ENCODE peak calls at places on chromosomes 7 and 10, in four cellular contexts. One of them, this sample, is unnamed.
A peak's percentile ranks its signal among the peaks of the same experiment; 100 is the strongest.

GRCh38 chr7:20240080-20240926 is 23.1 kb upstream of the MACC1 start:
- DNase-seq in endothelial cell of umbilical vein: no peak
- DNase-seq in brain microvascular endothelial cell: no peak
- DNase-seq in CD4-positive, alpha-beta T cell: no peak
- DNase-seq in this sample: no peak

GRCh38 chr7:113013761-113014449 is 72.7 kb downstream of the GPR85 start:
- DNase-seq in endothelial cell of umbilical vein: no peak
- DNase-seq in CD4-positive, alpha-beta T cell: no peak
- DNase-seq in brain microvascular endothelial cell: no peak
- DNase-seq in this sample: no peak

GRCh38 chr7:150990416-150991186 is at the start of gene NOS3:
- DNase-seq in endothelial cell of umbilical vein: no peak
- DNase-seq in CD4-positive, alpha-beta T cell: no peak
- DNase-seq in brain microvascular endothelial cell: no peak
- DNase-seq in this sample: no peak

GRCh38 chr7:41404375-41405074 is 298.4 kb downstream of the INHBA start:
- DNase-seq in endothelial cell of umbilical vein: no peak
- DNase-seq in CD4-positive, alpha-beta T cell: no peak
- DNase-seq in brain microvascular endothelial cell: no peak
- DNase-seq in this sample: no peak

GRCh38 chr7:129689995-129690581 is 78.6 kb downstream of the NRF1 start:
- DNase-seq in endothelial cell of umbilical vein: no peak
- DNase-seq in brain microvascular endothelial cell: no peak
- DNase-seq in CD4-positive, alpha-beta T cell: no peak
- DNase-seq in this sample: no peak

GRCh38 chr10:88095291-88095721 is 231.9 kb downstream of the PTEN start:
- DNase-seq in endothelial cell of umbilical vein: no peak
- DNase-seq in brain microvascular endothelial cell: peak; percentile 12
- DNase-seq in CD4-positive, alpha-beta T cell: no peak
- DNase-seq in this sample: no peak

GRCh38 chr7:98771519-98772241 is 98.1 kb downstream of the TMEM130 start:
- DNase-seq in CD4-positive, alpha-beta T cell: no peak
- DNase-seq in endothelial cell of umbilical vein: no peak
- DNase-seq in brain microvascular endothelial cell: peak; percentile 31
- DNase-seq in this sample: no peak

GRCh38 chr7:154767821-154768415 is 235.0 kb downstream of the PAXIP1 start:
- DNase-seq in CD4-positive, alpha-beta T cell: no peak
- DNase-seq in endothelial cell of umbilical vein: no peak
- DNase-seq in brain microvascular endothelial cell: no peak
- DNase-seq in this sample: no peak

GRCh38 chr7:136869991-136870798 is 1.7 kb downstream of the CHRM2 start:
- DNase-seq in CD4-positive, alpha-beta T cell: no peak
- DNase-seq in brain microvascular endothelial cell: no peak
- DNase-seq in endothelial cell of umbilical vein: peak; percentile 12
- DNase-seq in this sample: peak; percentile 13

GRCh38 chr10:93554760-93555432 is 11.6 kb upstream of the FFAR4 start:
- DNase-seq in CD4-positive, alpha-beta T cell: peak; percentile 5
- DNase-seq in endothelial cell of umbilical vein: peak; percentile 74
- DNase-seq in brain microvascular endothelial cell: peak; percentile 75
- DNase-seq in this sample: peak; percentile 92

GRCh38 chr7:114422478-114423217 is 8.0 kb downstream of the FOXP2 start:
- DNase-seq in CD4-positive, alpha-beta T cell: no peak
- DNase-seq in endothelial cell of umbilical vein: no peak
- DNase-seq in brain microvascular endothelial cell: no peak
- DNase-seq in this sample: no peak
- TF ChIP-seq CTCF in CD4-positive, alpha-beta T cell: no peak
- TF ChIP-seq CTCF in endothelial cell of umbilical vein: peak; percentile 24
- TF ChIP-seq CTCF in brain microvascular endothelial cell: peak; percentile 53
- TF ChIP-seq CTCF in this sample: peak; percentile 53

GRCh38 chr7:80708007-80708594 is 69.7 kb downstream of the CD36 start:
- DNase-seq in endothelial cell of umbilical vein: no peak
- DNase-seq in brain microvascular endothelial cell: no peak
- DNase-seq in CD4-positive, alpha-beta T cell: no peak
- DNase-seq in this sample: no peak

GRCh38 chr7:80711521-80711920 is 73.1 kb downstream of the CD36 start:
- DNase-seq in endothelial cell of umbilical vein: no peak
- DNase-seq in CD4-positive, alpha-beta T cell: no peak
- DNase-seq in brain microvascular endothelial cell: no peak
- DNase-seq in this sample: no peak

GRCh38 chr7:80703272-80703671 is 64.8 kb downstream of the CD36 start:
- DNase-seq in endothelial cell of umbilical vein: no peak
- DNase-seq in CD4-positive, alpha-beta T cell: no peak
- DNase-seq in brain microvascular endothelial cell: peak; percentile 22
- DNase-seq in this sample: no peak

GRCh38 chr7:80705164-80705781 is 66.8 kb downstream of the CD36 start:
- DNase-seq in CD4-positive, alpha-beta T cell: no peak
- DNase-seq in brain microvascular endothelial cell: no peak
- DNase-seq in endothelial cell of umbilical vein: no peak
- DNase-seq in this sample: no peak

GRCh38 chr7:80707318-80707717 is 68.9 kb downstream of the CD36 start:
- DNase-seq in CD4-positive, alpha-beta T cell: no peak
- DNase-seq in brain microvascular endothelial cell: no peak
- DNase-seq in endothelial cell of umbilical vein: no peak
- DNase-seq in this sample: no peak
- H3K27ac ChIP-seq in CD4-positive, alpha-beta T cell: no peak overlapping the region
- H3K27ac ChIP-seq in brain microvascular endothelial cell: no peak overlapping the region
- H3K27ac ChIP-seq in endothelial cell of umbilical vein: no peak overlapping the region
- H3K27ac ChIP-seq in this sample: no peak overlapping the region

GRCh38 chr7:105643857-105644256 is 62.6 kb upstream of the EFCAB10 start:
- DNase-seq in brain microvascular endothelial cell: no peak
- DNase-seq in endothelial cell of umbilical vein: no peak
- DNase-seq in CD4-positive, alpha-beta T cell: no peak
- DNase-seq in this sample: no peak
- TF ChIP-seq CTCF in brain microvascular endothelial cell: no peak
- TF ChIP-seq CTCF in endothelial cell of umbilical vein: no peak
- TF ChIP-seq CTCF in CD4-positive, alpha-beta T cell: no peak
- TF ChIP-seq CTCF in this sample: no peak

DNA sequence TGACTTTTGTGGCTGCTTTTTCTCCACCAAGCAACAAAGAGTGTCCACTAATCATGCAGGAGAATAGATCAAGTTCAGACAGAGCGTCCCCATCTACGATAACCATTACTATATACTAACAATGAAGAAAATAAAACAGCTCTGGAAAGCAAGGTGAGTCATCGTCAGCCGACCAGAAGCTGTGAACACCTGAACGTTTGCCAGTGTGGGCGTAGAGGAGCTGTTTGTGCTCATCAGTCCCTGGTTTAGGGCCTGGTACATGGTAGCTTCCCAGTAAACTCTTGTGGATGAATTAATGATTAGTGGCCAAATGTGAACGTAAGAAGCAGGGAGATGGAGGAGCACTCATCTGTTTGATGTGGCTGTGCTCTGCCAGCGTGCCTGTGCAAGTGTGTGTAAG is 180.7 kb downstream of the EVX1 start:
- DNase-seq in CD4-positive, alpha-beta T cell: no peak
- DNase-seq in brain microvascular endothelial cell: no peak
- DNase-seq in endothelial cell of umbilical vein: no peak
- DNase-seq in this sample: no peak
- H3K27ac ChIP-seq in CD4-positive, alpha-beta T cell: no peak overlapping the region
- H3K27ac ChIP-seq in brain microvascular endothelial cell: no peak overlapping the region
- H3K27ac ChIP-seq in endothelial cell of umbilical vein: no peak overlapping the region
- H3K27ac ChIP-seq in this sample: no peak overlapping the region

DNA sequence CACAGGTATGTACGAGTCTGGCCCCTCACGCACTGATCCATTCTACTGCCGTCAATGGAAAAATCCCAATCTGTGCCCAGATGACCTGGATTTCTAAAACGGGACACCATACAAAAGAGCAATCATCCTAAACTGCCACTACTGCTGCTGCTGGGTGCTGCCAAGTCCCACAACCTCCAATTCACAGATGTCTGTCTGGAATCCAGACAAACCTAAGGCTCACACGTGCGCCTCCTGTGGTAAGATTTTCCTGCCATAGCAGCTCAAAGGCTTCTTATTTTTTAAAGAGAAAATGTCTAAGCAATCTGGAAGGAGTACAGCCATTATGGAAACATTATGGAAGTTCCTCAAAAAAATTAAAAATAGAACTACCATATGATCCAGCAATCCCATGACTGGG is 40.9 kb downstream of the JCAD start:
- DNase-seq in CD4-positive, alpha-beta T cell: no peak
- DNase-seq in endothelial cell of umbilical vein: no peak
- DNase-seq in brain microvascular endothelial cell: no peak
- DNase-seq in this sample: no peak
- TF ChIP-seq CTCF in CD4-positive, alpha-beta T cell: no peak
- TF ChIP-seq CTCF in endothelial cell of umbilical vein: no peak
- TF ChIP-seq CTCF in brain microvascular endothelial cell: no peak
- TF ChIP-seq CTCF in this sample: no peak

GRCh38 chr10:122391875-122392274 is 17.4 kb downstream of the PLEKHA1 start:
- DNase-seq in brain microvascular endothelial cell: no peak
- DNase-seq in endothelial cell of umbilical vein: no peak
- DNase-seq in CD4-positive, alpha-beta T cell: no peak
- DNase-seq in this sample: no peak
- H3K27ac ChIP-seq in brain microvascular endothelial cell: no peak overlapping the region
- H3K27ac ChIP-seq in endothelial cell of umbilical vein: no peak overlapping the region
- H3K27ac ChIP-seq in CD4-positive, alpha-beta T cell: no peak overlapping the region
- H3K27ac ChIP-seq in this sample: no peak overlapping the region

This sample was measured in WERI-Rb-1.